ENCODE peak calls at places on chromosome 9, in seven cellular contexts. H, E, C, J, S, M and X are unnamed samples.

GRCh38 chr9:109497193-109498165 is 628 bp downstream of the PTPN3 start:
- DNase-seq in H (no peak), J (peak; percentile 8), C (no peak), M (no peak), S (peak; percentile 55), E (no peak), X (peak; percentile 50)

GRCh38 chr9:79014929-79015699 is 556.7 kb upstream of the TLE4 start:
- DNase-seq in E (no peak), M (no peak), C (peak; percentile 68), H (no peak), J (no peak), S (peak; percentile 64), X (no peak)

GRCh38 chr9:97986466-97986865 is 3.3 kb downstream of the ANP32B start:
- DNase-seq in H (no peak), J (no peak), C (no peak), M (no peak), S (no peak), E (no peak), X (no peak)

GRCh38 chr9:81753436-81753835 is 64.1 kb upstream of the TLE1 start:
- DNase-seq in C (no peak), S (no peak), J (no peak), E (no peak), H (no peak), M (no peak), X (peak; percentile 32)

GRCh38 chr9:121316378-121316777 is 48.4 kb downstream of the GSN start:
- DNase-seq in E (no peak), C (no peak), H (no peak), M (no peak), S (no peak), J (no peak), X (no peak)

GRCh38 chr9:18379073-18379811 is 94.7 kb upstream of the ADAMTSL1 start:
- DNase-seq in M (no peak), S (peak; percentile 80), C (no peak), E (no peak), J (no peak), H (no peak), X (peak; percentile 99)

GRCh38 chr9:15310448-15310847 is 3.4 kb upstream of the TTC39B start:
- DNase-seq in E (no peak), J (no peak), C (no peak), M (no peak), H (no peak), S (no peak), X (no peak)

GRCh38 chr9:123551636-123552203 is 195.7 kb downstream of the CRB2 start:
- DNase-seq in M (no peak), C (no peak), S (no peak), E (no peak), H (no peak), J (no peak), X (no peak)

GRCh38 chr9:87464110-87464991 is 33.3 kb upstream of the DAPK1 start:
- DNase-seq in E (no peak), S (no peak), H (no peak), C (no peak), M (no peak), J (no peak), X (peak; percentile 85)

GRCh38 chr9:135858491-135859185 is 48.7 kb downstream of the CAMSAP1 start:
- DNase-seq in M (no peak), E (no peak), S (peak; percentile 12), C (no peak), H (no peak), J (no peak), X (peak; percentile 16)

GRCh38 chr9:95230046-95230445 is 87.5 kb downstream of the FANCC start:
- DNase-seq in S (no peak), C (no peak), H (no peak), J (no peak), M (no peak), E (no peak), X (no peak)

GRCh38 chr9:12544700-12545099 is 148.5 kb upstream of the TYRP1 start:
- DNase-seq in H (no peak), J (no peak), E (no peak), S (no peak), C (no peak), M (no peak), X (no peak)

GRCh38 chr9:122200960-122201635 is 27.7 kb downstream of the LHX6 start:
- DNase-seq in E (no peak), S (no peak), C (no peak), M (no peak), H (no peak), J (no peak), X (no peak)

GRCh38 chr9:101736723-101737122 is 1.7 kb downstream of the GRIN3A start:
- DNase-seq in H (peak; percentile 71), S (peak; percentile 13), C (no peak), J (no peak), M (no peak), E (no peak), X (peak; percentile 12)

GRCh38 chr9:20462410-20462809 is 159.9 kb downstream of the MLLT3 start:
- DNase-seq in M (no peak), E (no peak), C (no peak), H (no peak), S (no peak), J (no peak), X (no peak)

GRCh38 chr9:110769667-110770066 is 101.1 kb downstream of the MUSK start:
- DNase-seq in S (no peak), H (no peak), J (no peak), C (no peak), E (no peak), M (no peak), X (peak; percentile 28)

GRCh38 chr9:87513171-87513570 is 15.5 kb downstream of the DAPK1 start:
- DNase-seq in H (no peak), C (no peak), S (no peak), M (no peak), J (no peak), E (no peak), X (no peak)

GRCh38 chr9:38673399-38673798 is 46.5 kb downstream of the FAM240B start:
- DNase-seq in M (no peak), H (no peak), S (no peak), J (no peak), E (no peak), C (no peak), X (no peak)

GRCh38 chr9:126932871-126933321 is 18.3 kb downstream of the RALGPS1 start:
- DNase-seq in J (no peak), E (no peak), H (peak; percentile 77), M (no peak), S (no peak), C (no peak), X (no peak)

GRCh38 chr9:124629600-124629999 is 122.4 kb upstream of the NR5A1 start:
- DNase-seq in H (no peak), C (no peak), J (no peak), S (peak; percentile 67), E (no peak), M (no peak), X (peak; percentile 52)

GRCh38 chr9:4301302-4301701 is 1.4 kb upstream of the GLIS3 start:
- DNase-seq in J (no peak), E (no peak), S (peak; percentile 49), M (no peak), H (no peak), C (no peak), X (peak; percentile 98)

GRCh38 chr9:35035851-35036701 is 36.3 kb downstream of the VCP start:
- DNase-seq in E (no peak), C (no peak), S (no peak), H (peak; percentile 75), M (no peak), J (no peak), X (no peak)

GRCh38 chr9:130834371-130835311 is at the start of gene ABL1:
- DNase-seq in E (peak; percentile 27), C (peak; percentile 40), M (no peak), J (peak; percentile 39), S (peak; percentile 61), H (peak; percentile 61), X (peak; percentile 68)

GRCh38 chr9:132141948-132142594 is 19.8 kb upstream of the NTNG2 start:
- DNase-seq in M (no peak), J (no peak), C (no peak), H (no peak), E (no peak), S (no peak), X (peak; percentile 7)

GRCh38 chr9:125494555-125494920 is 212.5 kb downstream of the MAPKAP1 start:
- DNase-seq in J (no peak), H (no peak), E (no peak), M (no peak), S (peak; percentile 25), C (no peak), X (peak; percentile 36)

GRCh38 chr9:69181908-69182353 is 7.9 kb downstream of the TJP2 start:
- DNase-seq in S (no peak), M (no peak), J (no peak), C (no peak), H (no peak), E (no peak), X (no peak)

GRCh38 chr9:88932766-88933165 is 58.5 kb upstream of the S1PR3 start:
- DNase-seq in H (peak; percentile 82), S (no peak), C (peak; percentile 56), J (peak; percentile 66), E (no peak), M (no peak), X (no peak)

GRCh38 chr9:96293481-96293880 is 8.5 kb downstream of the HSD17B3 start:
- DNase-seq in J (no peak), S (peak; percentile 49), C (no peak), M (no peak), E (no peak), H (no peak), X (peak; percentile 33)

GRCh38 chr9:91131433-91131839 is 230.3 kb downstream of the AUH start:
- DNase-seq in S (peak; percentile 88), E (no peak), C (no peak), J (no peak), H (no peak), M (no peak), X (peak; percentile 80)

GRCh38 chr9:2281031-2281802 is 266.1 kb downstream of the SMARCA2 start:
- DNase-seq in E (no peak), M (no peak), C (no peak), J (no peak), S (peak; percentile 19), H (peak; percentile 92), X (peak; percentile 9)